ENCODE peak calls at places on chromosomes 13 and 19, in four cellular contexts. U is omental fat pad, C is pancreas, V is nephron progenitor cell. L is an unnamed sample.

GRCh38 chr19:46611791-46612190 is 10.7 kb downstream of the CALM3 start:
- DNase-seq in U (no peak), C (no peak), V (no peak), L (peak)

GRCh38 chr19:47032171-47032811 is 12.7 kb downstream of the NPAS1 start:
- DNase-seq in U (no peak), C (peak), V (peak), L (no peak)

GRCh38 chr19:7349961-7350711 is 1.4 kb downstream of the ARHGEF18 start:
- DNase-seq in U (no peak), C (no peak), V (no peak), L (no peak)

GRCh38 chr13:113406321-113407102 is 42.6 kb upstream of the GRTP1 start:
- DNase-seq in U (no peak), C (no peak), V (no peak), L (peak)

GRCh38 chr13:60509601-60510386 is 112.8 kb downstream of the TDRD3 start:
- DNase-seq in U (no peak), C (no peak), V (no peak), L (no peak)

GRCh38 chr19:38209671-38210457 is 14.2 kb downstream of the DPF1 start:
- DNase-seq in U (no peak), C (no peak), V (peak), L (no peak)

GRCh38 chr13:25046274-25046984 is 49.5 kb upstream of the PABPC3 start:
- DNase-seq in U (no peak), C (no peak), V (peak), L (no peak)

GRCh38 chr19:7833225-7834156 is 3.5 kb downstream of the EVI5L start:
- DNase-seq in U (peak), C (peak), V (no peak), L (no peak)

GRCh38 chr13:110024646-110024980 is 238.2 kb upstream of the IRS2 start:
- DNase-seq in U (no peak), C (no peak), V (no peak), L (no peak)

GRCh38 chr19:49555600-49556411 is 24.6 kb downstream of the NOSIP start:
- DNase-seq in U (no peak), C (peak), V (peak), L (no peak)

GRCh38 chr13:113393572-113394503 is 29.9 kb upstream of the GRTP1 start:
- DNase-seq in U (peak), C (peak), V (peak), L (peak)

GRCh38 chr13:27283906-27284523 is 13.4 kb downstream of the RASL11A start:
- DNase-seq in U (no peak), C (no peak), V (no peak), L (no peak)

GRCh38 chr19:50158577-50158976 is 4.5 kb downstream of the IZUMO2 start:
- DNase-seq in U (no peak), C (no peak), V (no peak), L (no peak)

GRCh38 chr13:42420304-42420703 is 148.4 kb downstream of the AKAP11 start:
- DNase-seq in U (no peak), C (no peak), V (no peak), L (no peak)

GRCh38 chr13:73223372-73223781 is 164.6 kb downstream of the KLF5 start:
- DNase-seq in U (no peak), C (no peak), V (no peak), L (no peak)

GRCh38 chr19:13718733-13719132 is 45.6 kb upstream of the MRI1 start:
- DNase-seq in U (no peak), C (no peak), V (no peak), L (no peak)
- TF ChIP-seq CTCF in U (no peak), C (no peak), V (no peak), L (peak)

DNA sequence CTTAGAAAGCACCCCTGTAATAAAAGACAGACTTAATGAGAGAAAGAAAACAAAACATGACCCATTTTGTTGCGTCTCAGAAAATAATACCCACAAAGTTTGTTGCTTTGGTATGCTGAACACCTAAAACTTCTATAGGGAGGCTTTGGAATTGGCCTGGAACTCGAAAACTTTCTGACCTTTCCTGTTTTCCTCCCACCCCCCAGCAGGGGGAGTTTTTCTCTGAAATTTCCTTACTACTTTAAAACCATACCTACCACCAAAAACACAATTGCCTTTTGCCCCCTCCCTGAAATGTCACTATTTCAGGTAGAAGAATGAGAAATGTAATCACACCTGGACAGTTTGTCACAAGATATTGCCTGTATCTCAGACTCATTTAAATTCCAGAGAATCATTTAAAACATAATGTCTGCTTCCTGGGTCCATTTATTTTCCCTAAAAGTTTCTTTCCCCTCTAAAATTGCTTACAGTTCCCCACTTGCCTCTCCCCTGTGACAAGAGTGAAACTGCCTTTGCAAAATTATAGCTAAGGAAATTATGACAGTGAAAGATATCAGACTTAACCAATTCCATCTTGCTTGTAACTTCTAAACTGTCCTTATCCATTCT is 2700.2 kb downstream of the PCDH9 start:
- DNase-seq in U (no peak), C (no peak), V (peak), L (no peak)
- TF ChIP-seq CTCF in U (no peak), C (peak), V (peak), L (peak)

GRCh38 chr13:44437356-44438233 is 64.0 kb downstream of the SERP2 start:
- DNase-seq in U (no peak), C (no peak), V (no peak), L (no peak)

GRCh38 chr13:44440046-44440608 is 66.5 kb downstream of the SERP2 start:
- DNase-seq in U (no peak), C (no peak), V (no peak), L (no peak)

GRCh38 chr13:44439615-44440014 is 66.0 kb downstream of the SERP2 start:
- DNase-seq in U (no peak), C (no peak), V (no peak), L (no peak)

GRCh38 chr13:44436589-44437337 is 63.1 kb downstream of the SERP2 start:
- DNase-seq in U (peak), C (peak), V (peak), L (peak)

DNA sequence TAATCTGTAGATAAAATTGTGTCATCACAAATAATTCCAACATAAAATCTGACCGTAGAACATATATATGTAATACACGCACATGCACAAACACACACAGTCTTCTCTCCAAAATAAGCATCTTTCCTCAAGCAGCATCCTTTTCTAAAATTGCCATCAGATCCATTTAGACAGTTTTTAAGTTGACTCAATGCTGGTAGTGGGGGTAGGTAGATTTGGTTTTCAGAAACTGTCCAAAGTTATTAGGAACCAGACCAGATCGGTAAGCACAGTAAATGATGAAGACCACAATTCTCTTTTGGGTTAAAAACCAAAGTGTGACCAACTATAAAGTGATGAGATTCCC is 64.6 kb downstream of the SERP2 start:
- DNase-seq in U (no peak), C (no peak), V (no peak), L (no peak)
- TF ChIP-seq CTCF in U (no peak), C (no peak), V (no peak), L (peak)

GRCh38 chr13:46342538-46342937 is 44.5 kb downstream of the RUBCNL start:
- DNase-seq in U (no peak), C (no peak), V (no peak), L (no peak)

GRCh38 chr13:46343279-46343949 is 43.6 kb downstream of the RUBCNL start:
- DNase-seq in U (no peak), C (no peak), V (no peak), L (no peak)

GRCh38 chr13:46340631-46341111 is 46.4 kb downstream of the RUBCNL start:
- DNase-seq in U (no peak), C (no peak), V (no peak), L (no peak)

GRCh38 chr13:46341112-46341711 is 45.8 kb downstream of the RUBCNL start:
- DNase-seq in U (no peak), C (no peak), V (no peak), L (no peak)

GRCh38 chr13:46339035-46339666 is 47.9 kb downstream of the RUBCNL start:
- DNase-seq in U (no peak), C (no peak), V (no peak), L (no peak)
- TF ChIP-seq CTCF in U (no peak), C (no peak), V (no peak), L (peak)

L was measured in chondrocyte.